ENCODE peak calls at places on chromosomes 6 and 20, in five cellular contexts. One of them, this sample, is unnamed.

GRCh38 chr6:23505021-23505420 is 621.0 kb upstream of the NRSN1 start:
- DNase-seq in caudate nucleus: no peak
- DNase-seq in H7: no peak
- DNase-seq in AG04450: peak
- DNase-seq in T-helper 1 cell: no peak
- DNase-seq in this sample: no peak

GRCh38 chr6:127481628-127482027 is 22.4 kb upstream of the KIAA0408 start:
- DNase-seq in T-helper 1 cell: no peak
- DNase-seq in caudate nucleus: no peak
- DNase-seq in AG04450: no peak
- DNase-seq in H7: no peak
- DNase-seq in this sample: peak

GRCh38 chr20:16241911-16242310 is 331.3 kb downstream of the KIF16B start:
- DNase-seq in T-helper 1 cell: no peak
- DNase-seq in AG04450: no peak
- DNase-seq in H7: no peak
- DNase-seq in caudate nucleus: no peak
- DNase-seq in this sample: no peak

GRCh38 chr6:44349904-44350649 is 7.6 kb downstream of the SPATS1 start:
- DNase-seq in caudate nucleus: no peak
- DNase-seq in AG04450: no peak
- DNase-seq in T-helper 1 cell: no peak
- DNase-seq in H7: no peak
- DNase-seq in this sample: no peak

GRCh38 chr6:170040115-170040500 is 250.8 kb downstream of the DLL1 start:
- DNase-seq in caudate nucleus: no peak
- DNase-seq in AG04450: no peak
- DNase-seq in T-helper 1 cell: no peak
- DNase-seq in H7: no peak
- DNase-seq in this sample: no peak

GRCh38 chr6:125236536-125237327 is 65.0 kb downstream of the HDDC2 start:
- DNase-seq in AG04450: no peak
- DNase-seq in H7: no peak
- DNase-seq in T-helper 1 cell: no peak
- DNase-seq in caudate nucleus: no peak
- DNase-seq in this sample: no peak

GRCh38 chr6:118299023-118299422 is 249.1 kb upstream of the PLN start:
- DNase-seq in H7: no peak
- DNase-seq in AG04450: no peak
- DNase-seq in caudate nucleus: no peak
- DNase-seq in T-helper 1 cell: no peak
- DNase-seq in this sample: no peak

GRCh38 chr6:35448191-35448590 is 3.9 kb upstream of the FANCE start:
- DNase-seq in T-helper 1 cell: no peak
- DNase-seq in H7: no peak
- DNase-seq in caudate nucleus: no peak
- DNase-seq in AG04450: no peak
- DNase-seq in this sample: no peak

GRCh38 chr6:141421378-141421777 is 711.3 kb upstream of the GJE1 start:
- DNase-seq in caudate nucleus: no peak
- DNase-seq in T-helper 1 cell: no peak
- DNase-seq in H7: no peak
- DNase-seq in AG04450: peak
- DNase-seq in this sample: no peak

GRCh38 chr6:81572020-81572419 is 180.5 kb downstream of the TENT5A start:
- DNase-seq in H7: no peak
- DNase-seq in caudate nucleus: no peak
- DNase-seq in T-helper 1 cell: no peak
- DNase-seq in AG04450: peak
- DNase-seq in this sample: no peak

GRCh38 chr6:18260448-18261106 is 3.8 kb downstream of the DEK start:
- DNase-seq in T-helper 1 cell: no peak
- DNase-seq in H7: no peak
- DNase-seq in caudate nucleus: no peak
- DNase-seq in AG04450: no peak
- DNase-seq in this sample: peak

GRCh38 chr20:41176711-41177552 is 39.6 kb downstream of the PLCG1 start:
- DNase-seq in H7: peak
- DNase-seq in AG04450: no peak
- DNase-seq in caudate nucleus: no peak
- DNase-seq in T-helper 1 cell: no peak
- DNase-seq in this sample: no peak

GRCh38 chr20:21995461-21995860 is 290.0 kb downstream of the PAX1 start:
- DNase-seq in H7: no peak
- DNase-seq in T-helper 1 cell: no peak
- DNase-seq in AG04450: no peak
- DNase-seq in caudate nucleus: no peak
- DNase-seq in this sample: no peak

GRCh38 chr20:58137651-58138265 is 90.7 kb downstream of the ANKRD60 start:
- DNase-seq in T-helper 1 cell: no peak
- DNase-seq in H7: no peak
- DNase-seq in caudate nucleus: no peak
- DNase-seq in AG04450: no peak
- DNase-seq in this sample: no peak

GRCh38 chr6:100466410-100467143 is 1.9 kb upstream of the SIM1 start:
- DNase-seq in caudate nucleus: no peak
- DNase-seq in AG04450: no peak
- DNase-seq in H7: peak
- DNase-seq in T-helper 1 cell: no peak
- DNase-seq in this sample: no peak

GRCh38 chr6:1364791-1365190 is 24.6 kb upstream of the FOXF2 start:
- DNase-seq in caudate nucleus: no peak
- DNase-seq in T-helper 1 cell: no peak
- DNase-seq in H7: no peak
- DNase-seq in AG04450: no peak
- DNase-seq in this sample: no peak

GRCh38 chr6:43267619-43268347 is 24.5 kb downstream of the TTBK1 start:
- DNase-seq in H7: peak
- DNase-seq in AG04450: no peak
- DNase-seq in T-helper 1 cell: no peak
- DNase-seq in caudate nucleus: no peak
- DNase-seq in this sample: no peak

GRCh38 chr20:54167909-54168872 is 5.6 kb downstream of the CYP24A1 start:
- DNase-seq in AG04450: no peak
- DNase-seq in H7: no peak
- DNase-seq in caudate nucleus: no peak
- DNase-seq in T-helper 1 cell: no peak
- DNase-seq in this sample: no peak

GRCh38 chr6:82331031-82331773 is 32.4 kb upstream of the TPBG start:
- DNase-seq in caudate nucleus: no peak
- DNase-seq in AG04450: peak
- DNase-seq in H7: peak
- DNase-seq in T-helper 1 cell: no peak
- DNase-seq in this sample: no peak

GRCh38 chr6:111979633-111980032 is 74.3 kb upstream of the CCN6 start:
- DNase-seq in AG04450: no peak
- DNase-seq in caudate nucleus: no peak
- DNase-seq in T-helper 1 cell: no peak
- DNase-seq in H7: no peak
- DNase-seq in this sample: no peak

GRCh38 chr6:106804238-106805016 is 170.1 kb downstream of the CD24 start:
- DNase-seq in T-helper 1 cell: no peak
- DNase-seq in AG04450: no peak
- DNase-seq in caudate nucleus: no peak
- DNase-seq in H7: peak
- DNase-seq in this sample: no peak